ENCODE peak calls at places on chromosomes 12 and 14, in seven cellular contexts. Q is cardiac muscle cell, E is GOT3, T is NCI-H1436, A is GM19239, N is heart left ventricle, R is putamen. B is an unnamed sample.

GRCh38 chr12:75460194-75460593 is 20.4 kb upstream of the GLIPR1 start:
- DNase-seq in Q (no peak), E (no peak), T (no peak), A (no peak), N (no peak), R (no peak), B (no peak)

GRCh38 chr12:131829795-131830334 is 1.7 kb downstream of the MMP17 start:
- DNase-seq in Q (no peak), E (no peak), T (no peak), A (no peak), N (peak; percentile 36), R (no peak), B (no peak)

GRCh38 chr12:49413796-49414195 is 46.5 kb downstream of the SPATS2 start:
- DNase-seq in Q (no peak), E (no peak), T (no peak), A (no peak), N (no peak), R (no peak), B (no peak)

GRCh38 chr14:95328876-95329503 is 9.3 kb upstream of the CLMN start:
- DNase-seq in Q (no peak), E (no peak), T (no peak), A (no peak), N (no peak), R (no peak), B (no peak)

GRCh38 chr12:72369560-72369959 is 97.4 kb downstream of the TRHDE start:
- DNase-seq in Q (no peak), E (no peak), T (no peak), A (no peak), N (no peak), R (no peak), B (no peak)

GRCh38 chr12:68932701-68933563 is at the start of gene CPM:
- DNase-seq in Q (peak; percentile 84), E (peak; percentile 92), T (peak; percentile 54), A (peak; percentile 76), N (peak; percentile 69), R (peak; percentile 86), B (no peak)

GRCh38 chr14:36507847-36508417 is 12.1 kb downstream of the NKX2-1 start:
- DNase-seq in Q (no peak), E (no peak), T (peak; percentile 41), A (no peak), N (no peak), R (no peak), B (no peak)

GRCh38 chr14:69303086-69303485 is 43.1 kb downstream of the GALNT16 start:
- DNase-seq in Q (no peak), E (no peak), T (no peak), A (no peak), N (no peak), R (no peak), B (no peak)

GRCh38 chr12:78963439-78964222 is 99.1 kb downstream of the SYT1 start:
- DNase-seq in Q (no peak), E (no peak), T (no peak), A (no peak), N (no peak), R (no peak), B (no peak)

GRCh38 chr12:101127521-101128219 is 82.4 kb downstream of the SLC5A8 start:
- DNase-seq in Q (no peak), E (no peak), T (no peak), A (no peak), N (no peak), R (no peak), B (no peak)

GRCh38 chr14:51394804-51395203 is 154.8 kb downstream of the TMX1 start:
- DNase-seq in Q (no peak), E (no peak), T (no peak), A (no peak), N (no peak), R (no peak), B (no peak)

GRCh38 chr12:132480620-132481132 is 9.3 kb upstream of the FBRSL1 start:
- DNase-seq in Q (no peak), E (no peak), T (no peak), A (no peak), N (peak; percentile 20), R (no peak), B (no peak)

GRCh38 chr14:56119221-56119967 is 1.2 kb downstream of the PELI2 start:
- DNase-seq in Q (peak; percentile 69), E (no peak), T (peak; percentile 25), A (peak; percentile 12), N (peak; percentile 58), R (peak; percentile 38), B (no peak)

GRCh38 chr14:94769413-94770250 is at the start of gene GSC:
- DNase-seq in Q (peak; percentile 62), E (no peak), T (no peak), A (no peak), N (peak; percentile 42), R (no peak), B (no peak)

GRCh38 chr12:123966596-123966995 is 6.0 kb downstream of the CCDC92 start:
- DNase-seq in Q (no peak), E (no peak), T (no peak), A (no peak), N (no peak), R (no peak), B (no peak)

GRCh38 chr14:68219407-68219806 is 399.8 kb downstream of the RAD51B start:
- DNase-seq in Q (no peak), E (no peak), T (no peak), A (no peak), N (no peak), R (no peak), B (no peak)

GRCh38 chr12:87382959-87383591 is 646.1 kb downstream of the C12orf50 start:
- DNase-seq in Q (no peak), E (no peak), T (no peak), A (no peak), N (no peak), R (no peak), B (no peak)

GRCh38 chr12:21644516-21644915 is 13.1 kb downstream of the LDHB start:
- DNase-seq in Q (no peak), E (no peak), T (no peak), A (no peak), N (no peak), R (no peak), B (no peak)

B was measured in GF-D8.